ENCODE peak calls at places on chromosomes 11 and 22, in ten cellular contexts. E is transverse colon; N is activated T-cell treated with anti-CD3 and anti-CD28 coated beads for 1 hour; Y is ACHN; S is activated naive CD4-positive, alpha-beta T cell; X is mesendoderm; T is coronary artery; A is AG08396; R is NCI-H524; D is foreskin keratinocyte. V is an unnamed sample.
A peak's percentile ranks its signal among the peaks of the same experiment; 100 is the strongest.

GRCh38 chr11:131186629-131187075 is 183.8 kb upstream of the NTM start:
- DNase-seq in Y (no peak), X (peak; percentile 74), A (no peak), N (no peak), T (no peak), S (no peak), E (no peak), D (no peak), R (peak; percentile 20), V (peak; percentile 82)

GRCh38 chr11:27722945-27723344 is 22.7 kb upstream of the BDNF start:
- DNase-seq in X (peak; percentile 51), A (peak; percentile 46), T (no peak), R (no peak), N (no peak), Y (peak; percentile 40), D (no peak), E (no peak), S (no peak), V (peak; percentile 80)

GRCh38 chr22:45834241-45834640 is 142.7 kb downstream of the WNT7B start:
- DNase-seq in X (no peak), E (no peak), S (no peak), Y (no peak), A (no peak), N (no peak), R (no peak), T (no peak), D (no peak), V (no peak)

GRCh38 chr11:69165775-69166174 is 10.0 kb downstream of the SMIM38 start:
- DNase-seq in S (no peak), A (no peak), X (no peak), R (no peak), E (no peak), D (no peak), Y (no peak), T (no peak), N (no peak), V (no peak)

GRCh38 chr11:2196970-2197770 is 25.6 kb upstream of the TH start:
- DNase-seq in D (peak; percentile 9), Y (peak; percentile 55), R (peak; percentile 22), S (peak; percentile 48), X (peak; percentile 81), N (peak; percentile 59), T (no peak), E (peak; percentile 83), A (peak; percentile 85), V (peak; percentile 94)

GRCh38 chr11:116404143-116404800 is 368.5 kb downstream of the BUD13 start:
- DNase-seq in E (no peak), T (no peak), A (no peak), S (no peak), R (peak; percentile 78), D (no peak), Y (no peak), N (no peak), X (no peak), V (no peak)

GRCh38 chr11:2509481-2510001 is 64.7 kb downstream of the KCNQ1 start:
- DNase-seq in A (peak; percentile 6), E (peak; percentile 4), D (no peak), T (peak; percentile 59), R (no peak), S (no peak), N (no peak), Y (no peak), X (no peak), V (no peak)

GRCh38 chr11:36605221-36606216 is 7.5 kb upstream of the RAG2 start:
- DNase-seq in X (no peak), T (no peak), A (no peak), D (no peak), S (no peak), E (no peak), R (no peak), Y (no peak), N (no peak), V (no peak)

GRCh38 chr11:72851726-72852125 is 37.5 kb downstream of the ATG16L2 start:
- DNase-seq in R (no peak), S (no peak), N (no peak), X (no peak), Y (no peak), T (no peak), D (no peak), E (no peak), A (no peak), V (no peak)

GRCh38 chr11:48095779-48096470 is 115.6 kb downstream of the PTPRJ start:
- DNase-seq in Y (no peak), D (no peak), N (no peak), E (no peak), X (peak; percentile 41), R (no peak), T (no peak), A (no peak), S (no peak), V (no peak)

GRCh38 chr11:35138606-35138948 is 394 bp upstream of the CD44 start:
- DNase-seq in N (no peak), A (no peak), S (no peak), R (no peak), X (peak; percentile 68), E (no peak), T (no peak), D (no peak), Y (peak; percentile 68), V (no peak)

GRCh38 chr22:37162221-37163095 is 12.7 kb upstream of the IL2RB start:
- DNase-seq in N (peak; percentile 49), X (no peak), E (peak; percentile 49), A (no peak), S (peak; percentile 35), T (no peak), D (no peak), R (no peak), Y (no peak), V (no peak)

GRCh38 chr11:61978703-61979661 is 11.5 kb upstream of the FTH1 start:
- DNase-seq in E (no peak), X (no peak), S (no peak), A (peak; percentile 60), T (no peak), D (no peak), R (no peak), Y (no peak), N (no peak), V (no peak)

GRCh38 chr11:22512457-22512856 is 113.2 kb downstream of the FANCF start:
- DNase-seq in D (no peak), A (no peak), Y (no peak), S (no peak), E (no peak), X (no peak), T (no peak), R (no peak), N (no peak), V (no peak)

GRCh38 chr22:42604403-42604802 is 10.3 kb downstream of the POLDIP3 start:
- DNase-seq in Y (peak; percentile 47), E (no peak), D (no peak), T (no peak), X (no peak), N (no peak), A (peak; percentile 42), R (no peak), S (no peak), V (no peak)

GRCh38 chr11:2799881-2800654 is 85.5 kb downstream of the CDKN1C start:
- DNase-seq in E (peak; percentile 6), Y (no peak), D (no peak), N (no peak), R (no peak), A (no peak), T (peak; percentile 70), X (peak; percentile 10), S (no peak), V (peak; percentile 30)

GRCh38 chr11:31720666-31721199 is 90.4 kb downstream of the PAX6 start:
- DNase-seq in R (no peak), N (no peak), X (no peak), S (no peak), Y (no peak), E (no peak), D (no peak), T (no peak), A (no peak), V (no peak)

GRCh38 chr11:65473275-65473860 is 25.5 kb upstream of the MALAT1 start:
- DNase-seq in X (no peak), E (no peak), Y (no peak), A (no peak), T (no peak), R (no peak), S (no peak), N (no peak), D (no peak), V (no peak)

GRCh38 chr11:61833478-61833877 is 5.4 kb downstream of the FADS2 start:
- DNase-seq in A (no peak), S (no peak), R (no peak), Y (no peak), T (no peak), D (no peak), X (no peak), N (no peak), E (no peak), V (no peak)

GRCh38 chr11:117610901-117611300 is 186.1 kb downstream of the DSCAML1 start:
- DNase-seq in N (no peak), Y (no peak), R (no peak), A (no peak), X (no peak), E (no peak), D (peak; percentile 13), S (no peak), T (no peak), V (no peak)

GRCh38 chr11:112694244-112694643 is 267.0 kb upstream of the NCAM1 start:
- DNase-seq in D (peak; percentile 14), R (no peak), Y (no peak), N (no peak), E (no peak), T (no peak), X (no peak), A (no peak), S (no peak), V (no peak)

GRCh38 chr22:28799834-28800307 is 498 bp downstream of the XBP1 start:
- DNase-seq in N (no peak), X (peak; percentile 70), S (peak; percentile 42), R (no peak), Y (peak; percentile 59), A (peak; percentile 79), D (peak; percentile 15), T (peak; percentile 83), E (peak; percentile 73), V (peak; percentile 78)

GRCh38 chr11:11363674-11364073 is 10.6 kb upstream of the CSNK2A3 start:
- DNase-seq in X (no peak), A (no peak), N (no peak), Y (no peak), D (no peak), S (no peak), R (no peak), T (no peak), E (no peak), V (no peak)

GRCh38 chr22:44181033-44181911 is 547 bp downstream of the PARVG start:
- DNase-seq in A (no peak), X (no peak), N (peak; percentile 48), D (no peak), E (peak; percentile 53), S (peak; percentile 19), R (no peak), Y (no peak), T (no peak), V (no peak)

GRCh38 chr11:86745571-86745970 is 54.8 kb upstream of the PRSS23 start:
- DNase-seq in N (no peak), R (no peak), A (no peak), X (no peak), Y (no peak), S (no peak), E (no peak), T (no peak), D (no peak), V (no peak)

GRCh38 chr11:109026891-109027489 is 362.1 kb downstream of the DDX10 start:
- DNase-seq in D (no peak), A (no peak), E (no peak), T (no peak), Y (no peak), N (no peak), R (no peak), S (no peak), X (no peak), V (no peak)

GRCh38 chr11:65870706-65871681 is 1.6 kb downstream of the EFEMP2 start:
- DNase-seq in S (no peak), N (no peak), T (no peak), E (no peak), Y (no peak), D (no peak), A (no peak), X (no peak), R (no peak), V (no peak)

GRCh38 chr11:93169950-93170561 is 27.7 kb downstream of the SLC36A4 start:
- DNase-seq in Y (peak; percentile 40), R (no peak), X (peak; percentile 55), N (no peak), E (no peak), A (peak; percentile 6), D (peak; percentile 1), S (no peak), T (no peak), V (no peak)

V was measured in endodermal cell.